ENCODE peak calls at places on chromosomes 16 and 17, in seven cellular contexts. G is fibroblast of pulmonary artery; R is IMR-90; A is HTR-8/SVneo; X is EL; H is stimulated activated CD4-positive, alpha-beta T cell treated with anti-CD3 and anti-CD28 coated beads, Interleukin-2, amount 100 ng/mL, for 48 hours; T is myocyte. Y is an unnamed sample.

GRCh38 chr17:7495906-7496434 is 11.8 kb downstream of the POLR2A start:
- DNase-seq in G (no peak), R (no peak), A (no peak), X (no peak), H (no peak), T (no peak), Y (no peak)

GRCh38 chr17:58317421-58318064 is 11.1 kb downstream of the TSPOAP1 start:
- DNase-seq in G (peak), R (peak), A (peak), X (peak), H (peak), T (peak), Y (peak)

GRCh38 chr17:77451894-77452852 is 311.4 kb downstream of the SEC14L1 start:
- DNase-seq in G (peak), R (peak), A (no peak), X (peak), H (no peak), T (peak), Y (peak)

GRCh38 chr16:11963706-11964105 is 1.3 kb upstream of the TNFRSF17 start:
- DNase-seq in G (no peak), R (no peak), A (no peak), X (no peak), H (no peak), T (no peak), Y (no peak)

GRCh38 chr17:19705771-19706770 is 10.3 kb downstream of the SLC47A2 start:
- DNase-seq in G (no peak), R (no peak), A (no peak), X (no peak), H (no peak), T (no peak), Y (no peak)

GRCh38 chr17:48738424-48738802 is 9.9 kb upstream of the HOXB13 start:
- DNase-seq in G (no peak), R (no peak), A (no peak), X (no peak), H (no peak), T (no peak), Y (no peak)

GRCh38 chr17:4953461-4953961 is 2.6 kb downstream of the ENO3 start:
- DNase-seq in G (peak), R (peak), A (no peak), X (peak), H (no peak), T (peak), Y (peak)

GRCh38 chr17:37344519-37344918 is 31.3 kb upstream of the C17orf78 start:
- DNase-seq in G (no peak), R (no peak), A (no peak), X (no peak), H (no peak), T (no peak), Y (no peak)

GRCh38 chr17:78997231-78997741 is 12.3 kb downstream of the CANT1 start:
- DNase-seq in G (no peak), R (no peak), A (no peak), X (no peak), H (no peak), T (peak), Y (no peak)

GRCh38 chr16:11391576-11391975 is 46.3 kb downstream of the RMI2 start:
- DNase-seq in G (no peak), R (no peak), A (no peak), X (no peak), H (no peak), T (no peak), Y (no peak)

GRCh38 chr16:87965973-87966667 is 14.9 kb downstream of the BANP start:
- DNase-seq in G (peak), R (peak), A (no peak), X (no peak), H (no peak), T (peak), Y (peak)

GRCh38 chr16:2949705-2950399 is 14.2 kb upstream of the KREMEN2 start:
- DNase-seq in G (no peak), R (no peak), A (no peak), X (no peak), H (no peak), T (no peak), Y (no peak)

GRCh38 chr16:56477096-56477878 is 25.9 kb downstream of the OGFOD1 start:
- DNase-seq in G (peak), R (peak), A (peak), X (peak), H (no peak), T (peak), Y (peak)

GRCh38 chr16:85349413-85350145 is 237.3 kb upstream of the CIBAR2 start:
- DNase-seq in G (no peak), R (no peak), A (no peak), X (no peak), H (no peak), T (no peak), Y (no peak)

GRCh38 chr17:6948562-6948961 is 47.3 kb upstream of the ALOX12 start:
- DNase-seq in G (no peak), R (no peak), A (no peak), X (no peak), H (no peak), T (no peak), Y (no peak)

GRCh38 chr16:74320707-74321106 is 24.1 kb downstream of the PSMD7 start:
- DNase-seq in G (no peak), R (no peak), A (no peak), X (no peak), H (no peak), T (no peak), Y (no peak)

GRCh38 chr17:59161477-59161876 is 5.9 kb downstream of the PRR11 start:
- DNase-seq in G (no peak), R (no peak), A (no peak), X (no peak), H (no peak), T (no peak), Y (no peak)

GRCh38 chr17:78771758-78772382 is 10.2 kb downstream of the CYTH1 start:
- DNase-seq in G (no peak), R (no peak), A (no peak), X (no peak), H (no peak), T (no peak), Y (no peak)

GRCh38 chr17:58325289-58325726 is 3.3 kb downstream of the TSPOAP1 start:
- DNase-seq in G (no peak), R (no peak), A (no peak), X (no peak), H (no peak), T (no peak), Y (no peak)

GRCh38 chr17:66560691-66561090 is 258.3 kb downstream of the PRKCA start:
- DNase-seq in G (no peak), R (no peak), A (no peak), X (no peak), H (no peak), T (no peak), Y (no peak)

GRCh38 chr16:35188288-35189155 is 1729.1 kb downstream of the TP53TG3F start:
- DNase-seq in G (no peak), R (no peak), A (no peak), X (no peak), H (no peak), T (no peak), Y (no peak)

GRCh38 chr17:66177048-66177447 is 14.9 kb downstream of the CEP112 start:
- DNase-seq in G (no peak), R (no peak), A (no peak), X (no peak), H (no peak), T (no peak), Y (no peak)

GRCh38 chr16:74724820-74725549 is 24.3 kb upstream of the MLKL start:
- DNase-seq in G (peak), R (peak), A (peak), X (peak), H (no peak), T (peak), Y (peak)

GRCh38 chr16:31453255-31454204 is 5.8 kb upstream of the ARMC5 start:
- DNase-seq in G (peak), R (peak), A (no peak), X (peak), H (no peak), T (peak), Y (peak)

GRCh38 chr17:8944748-8945147 is 20.8 kb downstream of the PIK3R5 start:
- DNase-seq in G (no peak), R (no peak), A (no peak), X (no peak), H (no peak), T (no peak), Y (no peak)

GRCh38 chr17:80177986-80178590 is 8.3 kb downstream of the CARD14 start:
- DNase-seq in G (no peak), R (no peak), A (no peak), X (no peak), H (no peak), T (peak), Y (no peak)

GRCh38 chr16:81450783-81451491 is 6.3 kb downstream of the CMIP start:
- DNase-seq in G (no peak), R (no peak), A (no peak), X (no peak), H (no peak), T (no peak), Y (no peak)

GRCh38 chr16:27326738-27327585 is 13.2 kb downstream of the IL4R start:
- DNase-seq in G (peak), R (peak), A (peak), X (peak), H (no peak), T (peak), Y (peak)

GRCh38 chr16:21628772-21629171 is 23.6 kb downstream of the IGSF6 start:
- DNase-seq in G (no peak), R (peak), A (no peak), X (peak), H (no peak), T (peak), Y (peak)

GRCh38 chr16:78094166-78094565 is 5.3 kb upstream of the WWOX start:
- DNase-seq in G (no peak), R (no peak), A (no peak), X (no peak), H (no peak), T (no peak), Y (no peak)

GRCh38 chr17:36611345-36612072 is 10.1 kb downstream of the MRM1 start:
- DNase-seq in G (peak), R (peak), A (no peak), X (peak), H (no peak), T (peak), Y (peak)

GRCh38 chr16:88058817-88059216 is 107.6 kb downstream of the BANP start:
- DNase-seq in G (no peak), R (no peak), A (no peak), X (no peak), H (no peak), T (no peak), Y (no peak)

GRCh38 chr17:69874220-69874670 is 200.8 kb upstream of the KCNJ16 start:
- DNase-seq in G (peak), R (peak), A (no peak), X (peak), H (no peak), T (no peak), Y (peak)

GRCh38 chr17:3888343-3889171 is 4.3 kb downstream of the CAMKK1 start:
- DNase-seq in G (peak), R (peak), A (peak), X (peak), H (no peak), T (peak), Y (peak)

GRCh38 chr17:79414063-79414462 is 196.8 kb downstream of the RBFOX3 start:
- DNase-seq in G (no peak), R (no peak), A (no peak), X (no peak), H (no peak), T (no peak), Y (no peak)

GRCh38 chr17:27327871-27328270 is 34.0 kb downstream of the WSB1 start:
- DNase-seq in G (peak), R (peak), A (no peak), X (no peak), H (no peak), T (no peak), Y (no peak)

GRCh38 chr16:86683441-86684194 is 105.3 kb downstream of the FOXL1 start:
- DNase-seq in G (no peak), R (no peak), A (no peak), X (no peak), H (no peak), T (no peak), Y (no peak)

GRCh38 chr17:72120878-72121163 is at the start of gene SOX9:
- DNase-seq in G (peak), R (peak), A (peak), X (peak), H (no peak), T (peak), Y (peak)

GRCh38 chr17:73011016-73011486 is 81.4 kb downstream of the SLC39A11 start:
- DNase-seq in G (no peak), R (no peak), A (no peak), X (no peak), H (no peak), T (no peak), Y (no peak)

Y was measured in fibroblast of lung.